ENCODE peak calls at places on chromosomes 5 and 9, in five cellular contexts. Z is HEK293T, L is GM12878, U is K562, F is HepG2. X is an unnamed sample.

GRCh38 chr5:34598177-34598794 is 57.8 kb upstream of the RAI14 start:
- DNase-seq in Z (no peak), U (no peak), L (no peak), F (no peak), X (no peak)

GRCh38 chr5:1552469-1553255 is 28.9 kb upstream of the LPCAT1 start:
- DNase-seq in Z (no peak), F (peak; percentile 48), L (no peak), U (peak; percentile 13), X (no peak)

GRCh38 chr5:123344819-123345426 is 78.3 kb downstream of the CEP120 start:
- DNase-seq in L (no peak), U (no peak), Z (peak; percentile 33), F (peak; percentile 15), X (peak; percentile 12)

GRCh38 chr9:85038824-85039540 is 369.5 kb downstream of the NTRK2 start:
- DNase-seq in F (no peak), U (no peak), Z (no peak), L (no peak), X (no peak)

GRCh38 chr5:137142371-137143243 is 356.5 kb downstream of the SPOCK1 start:
- DNase-seq in L (peak; percentile 21), Z (no peak), F (no peak), U (no peak), X (no peak)

GRCh38 chr9:95297316-95297715 is 20.2 kb downstream of the FANCC start:
- DNase-seq in L (no peak), U (no peak), Z (no peak), F (no peak), X (no peak)

GRCh38 chr9:104927216-104927911 is 591 bp downstream of the ABCA1 start:
- DNase-seq in Z (peak; percentile 28), U (no peak), F (peak; percentile 55), L (no peak), X (peak; percentile 66)

GRCh38 chr9:120393386-120394057 is 186.4 kb downstream of the CDK5RAP2 start:
- DNase-seq in U (no peak), Z (no peak), F (no peak), L (no peak), X (no peak)

GRCh38 chr9:135960328-135961276 is 571 bp downstream of the UBAC1 start:
- DNase-seq in U (peak; percentile 69), F (no peak), Z (no peak), L (no peak), X (peak; percentile 80)

GRCh38 chr9:84277646-84278045 is 62.9 kb downstream of the SLC28A3 start:
- DNase-seq in U (no peak), F (no peak), Z (no peak), L (no peak), X (no peak)

GRCh38 chr9:110808599-110808980 is 140.0 kb downstream of the MUSK start:
- DNase-seq in L (peak; percentile 93), Z (no peak), F (no peak), U (no peak), X (no peak)

GRCh38 chr9:1071730-1072129 is 21.6 kb downstream of the DMRT2 start:
- DNase-seq in Z (no peak), U (no peak), L (no peak), F (no peak), X (no peak)

GRCh38 chr9:98501776-98502175 is 207.0 kb downstream of the GABBR2 start:
- DNase-seq in Z (no peak), U (no peak), F (no peak), L (no peak), X (no peak)

GRCh38 chr5:177967221-177967887 is 28.7 kb downstream of the PROP1 start:
- DNase-seq in L (no peak), Z (no peak), U (no peak), F (no peak), X (no peak)

GRCh38 chr5:83827111-83827541 is 106.5 kb upstream of the HAPLN1 start:
- DNase-seq in F (no peak), U (no peak), Z (no peak), L (no peak), X (no peak)

GRCh38 chr9:113462781-113463286 is 693 bp upstream of the RGS3 start:
- DNase-seq in L (no peak), Z (no peak), U (no peak), F (no peak), X (no peak)

GRCh38 chr9:109856785-109857184 is 76.8 kb downstream of the PALM2AKAP2 start:
- DNase-seq in Z (peak; percentile 19), F (no peak), L (no peak), U (peak; percentile 17), X (no peak)

GRCh38 chr9:33820231-33820745 is 3.3 kb downstream of the UBE2R2 start:
- DNase-seq in F (no peak), Z (no peak), U (no peak), L (no peak), X (no peak)

GRCh38 chr5:375921-376871 is 54.7 kb downstream of the AHRR start:
- DNase-seq in L (no peak), F (no peak), U (no peak), Z (no peak), X (peak; percentile 27)

GRCh38 chr9:92405770-92406169 is 1.4 kb upstream of the OGN start:
- DNase-seq in L (no peak), F (no peak), U (no peak), Z (no peak), X (no peak)

GRCh38 chr9:95938724-95939123 is 63.2 kb downstream of the ERCC6L2 start:
- DNase-seq in U (no peak), F (no peak), L (no peak), Z (no peak), X (no peak)

GRCh38 chr5:100444961-100445360 is 90.2 kb upstream of the FAM174A start:
- DNase-seq in U (no peak), F (no peak), Z (no peak), L (no peak), X (no peak)

GRCh38 chr5:102511666-102512065 is 12.9 kb upstream of the SLCO6A1 start:
- DNase-seq in L (no peak), U (no peak), Z (no peak), F (no peak), X (no peak)

GRCh38 chr9:104232781-104233341 is 138.8 kb downstream of the SMC2 start:
- DNase-seq in F (no peak), U (no peak), L (no peak), Z (no peak), X (no peak)

GRCh38 chr9:110069326-110070248 is 138.4 kb downstream of the C9orf152 start:
- DNase-seq in Z (no peak), L (no peak), F (no peak), U (no peak), X (no peak)

GRCh38 chr9:127133739-127134167 is 11.3 kb upstream of the ANGPTL2 start:
- DNase-seq in U (no peak), F (no peak), L (no peak), Z (no peak), X (no peak)

GRCh38 chr9:28916348-28916747 is 1343.1 kb upstream of the C9orf72 start:
- DNase-seq in F (no peak), Z (no peak), U (no peak), L (no peak), X (no peak)

DNA sequence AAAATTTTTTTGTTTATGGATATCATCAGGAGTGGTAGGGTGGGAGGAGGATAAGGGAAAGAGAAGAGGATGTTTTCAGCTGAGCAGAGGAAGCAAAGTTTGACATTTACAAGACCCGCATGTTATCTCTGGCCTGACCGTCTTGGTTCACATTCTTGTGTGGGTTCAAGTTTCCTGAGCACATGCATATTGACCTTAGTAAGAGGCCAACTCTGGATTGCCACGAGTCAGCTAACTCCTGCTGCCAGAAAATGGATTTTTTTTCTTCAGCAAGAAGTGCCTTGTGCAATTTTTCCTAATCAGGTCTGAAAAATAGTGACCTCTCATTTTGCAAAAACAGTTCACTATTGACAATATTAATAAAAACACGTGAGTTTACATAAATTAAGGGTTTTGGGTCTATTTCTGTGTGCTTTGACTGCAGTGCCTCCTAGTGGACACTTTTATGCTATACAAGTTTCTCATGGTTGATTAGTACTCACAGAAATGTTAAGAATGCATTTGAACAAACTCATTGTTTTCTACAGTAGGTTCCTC is 27.1 kb upstream of the BASP1 start:
- DNase-seq in U (peak; percentile 42), Z (peak; percentile 22), F (peak; percentile 23), L (no peak), X (peak; percentile 35)
- TF ChIP-seq FOXM1 in U (no peak), Z (no peak), F (no peak), L (no peak), X (peak; percentile 43)

GRCh38 chr5:32473072-32473471 is 28.5 kb upstream of the ZFR start:
- DNase-seq in U (no peak), F (no peak), Z (no peak), L (no peak), X (no peak)

GRCh38 chr5:32474201-32474854 is 29.8 kb upstream of the ZFR start:
- DNase-seq in Z (peak; percentile 29), F (no peak), U (no peak), L (no peak), X (no peak)

GRCh38 chr5:32471784-32472183 is 27.2 kb upstream of the ZFR start:
- DNase-seq in Z (no peak), F (no peak), U (no peak), L (no peak), X (peak; percentile 21)

GRCh38 chr5:32476891-32477290 is 32.4 kb upstream of the ZFR start:
- DNase-seq in F (no peak), L (no peak), U (no peak), Z (no peak), X (no peak)

DNA sequence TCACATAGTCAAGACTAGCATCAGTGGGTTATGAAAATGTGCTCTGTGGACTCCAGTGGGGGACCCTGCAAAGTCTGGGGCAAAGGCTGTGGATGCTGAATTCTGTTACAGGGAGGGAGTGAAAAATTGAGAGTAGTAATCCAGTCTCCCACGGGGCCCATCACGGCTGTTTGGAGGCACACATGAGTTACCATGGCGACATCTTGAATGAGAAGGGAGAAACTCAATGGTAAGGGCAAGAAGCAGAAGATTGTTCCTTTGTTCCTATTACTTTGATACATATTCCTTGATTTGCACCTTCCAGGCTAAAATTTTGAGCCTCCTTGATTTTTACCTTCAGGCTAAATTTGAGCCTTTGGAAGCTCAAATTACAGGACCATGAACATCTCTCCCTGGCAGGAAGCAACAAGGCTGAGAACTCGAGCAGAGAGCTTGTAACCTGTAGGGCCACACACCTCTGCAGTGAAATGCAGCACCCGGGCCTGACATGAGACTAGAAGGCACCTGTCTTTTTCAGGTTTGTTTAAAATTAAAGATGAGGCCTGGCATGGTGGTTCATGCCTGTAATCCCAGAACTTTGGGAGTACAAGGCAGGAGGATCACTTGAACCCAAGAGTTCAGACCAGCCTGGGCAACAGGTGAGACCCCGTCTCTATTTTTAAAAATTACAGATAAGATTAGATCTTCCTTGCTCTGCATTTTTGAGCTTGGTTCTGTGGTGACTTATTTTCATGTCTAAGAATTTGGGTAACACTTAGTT is 31.0 kb upstream of the ZFR start:
- DNase-seq in U (no peak), F (no peak), L (no peak), Z (no peak), X (no peak)
- TF ChIP-seq FOXM1 in U (no peak), F (no peak), L (no peak), Z (no peak), X (no peak)

GRCh38 chr9:74773886-74774479 is 113.7 kb downstream of the TRPM6 start:
- DNase-seq in U (peak; percentile 46), L (peak; percentile 23), Z (peak; percentile 59), F (peak; percentile 63), X (peak; percentile 56)
- TF ChIP-seq FOXM1 in U (no peak), L (no peak), Z (no peak), F (no peak), X (no peak)

DNA sequence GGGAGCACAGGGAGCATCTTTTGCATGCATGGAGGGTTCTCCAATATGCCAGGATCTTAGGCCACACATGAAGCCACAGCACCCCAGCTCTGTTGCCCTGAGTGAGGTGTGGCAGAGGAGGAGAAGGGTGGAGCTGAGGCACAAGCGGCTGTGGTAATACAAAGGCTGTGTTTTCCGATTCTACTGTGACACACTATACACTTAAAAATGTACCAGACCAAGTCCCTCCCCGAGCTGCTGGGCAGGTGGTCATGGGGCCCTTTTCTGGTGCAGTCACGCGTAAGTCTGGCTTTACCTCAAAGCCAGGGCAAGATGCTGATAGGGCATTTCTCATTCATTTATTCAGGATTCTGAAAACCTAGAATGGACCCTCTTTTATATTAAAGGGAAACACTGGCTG is 3.7 kb downstream of the ADGRV1 start:
- DNase-seq in U (no peak), F (no peak), L (no peak), Z (no peak), X (no peak)
- TF ChIP-seq FOXM1 in U (no peak), F (no peak), L (no peak), Z (no peak), X (no peak)